ENCODE peak calls at places on chromosome 12, in four cellular contexts. One of them, this sample, is unnamed.

GRCh38 chr12:78853231-78853630 is 11.3 kb upstream of the SYT1 start:
- DNase-seq in A549: no peak
- DNase-seq in H1: no peak
- DNase-seq in HepG2: no peak
- DNase-seq in this sample: no peak

GRCh38 chr12:106601548-106601947 is 18.7 kb downstream of the RFX4 start:
- DNase-seq in A549: no peak
- DNase-seq in H1: no peak
- DNase-seq in HepG2: no peak
- DNase-seq in this sample: no peak

GRCh38 chr12:126684703-126685102 is 1582.3 kb upstream of the TMEM132C start:
- DNase-seq in A549: no peak
- DNase-seq in H1: no peak
- DNase-seq in HepG2: no peak
- DNase-seq in this sample: no peak

GRCh38 chr12:103884316-103884715 is 43.3 kb upstream of the NT5DC3 start:
- DNase-seq in A549: peak; percentile 62
- DNase-seq in H1: no peak
- DNase-seq in HepG2: no peak
- DNase-seq in this sample: peak; percentile 30

GRCh38 chr12:65728913-65729793 is 95.1 kb upstream of the HMGA2 start:
- DNase-seq in A549: no peak
- DNase-seq in H1: peak; percentile 74
- DNase-seq in HepG2: no peak
- DNase-seq in this sample: no peak

GRCh38 chr12:102326987-102327386 is 129.4 kb upstream of the PMCH start:
- DNase-seq in A549: no peak
- DNase-seq in H1: no peak
- DNase-seq in HepG2: no peak
- DNase-seq in this sample: no peak

GRCh38 chr12:62817556-62818271 is 117.2 kb downstream of the PPM1H start:
- DNase-seq in A549: no peak
- DNase-seq in H1: no peak
- DNase-seq in HepG2: no peak
- DNase-seq in this sample: peak; percentile 32

GRCh38 chr12:67322580-67322979 is 53.4 kb downstream of the CAND1 start:
- DNase-seq in A549: no peak
- DNase-seq in H1: no peak
- DNase-seq in HepG2: no peak
- DNase-seq in this sample: no peak

GRCh38 chr12:998020-998874 is 7.2 kb downstream of the ERC1 start:
- DNase-seq in A549: no peak
- DNase-seq in H1: peak; percentile 10
- DNase-seq in HepG2: peak; percentile 68
- DNase-seq in this sample: no peak

GRCh38 chr12:96401061-96401871 is 1.0 kb upstream of the CDK17 start:
- DNase-seq in A549: peak; percentile 83
- DNase-seq in H1: no peak
- DNase-seq in HepG2: peak; percentile 45
- DNase-seq in this sample: peak; percentile 39

GRCh38 chr12:127429556-127429955 is 837.4 kb upstream of the TMEM132C start:
- DNase-seq in A549: no peak
- DNase-seq in H1: no peak
- DNase-seq in HepG2: no peak
- DNase-seq in this sample: no peak

GRCh38 chr12:28708918-28709371 is 440.1 kb upstream of the FAR2 start:
- DNase-seq in A549: no peak
- DNase-seq in H1: no peak
- DNase-seq in HepG2: no peak
- DNase-seq in this sample: no peak

GRCh38 chr12:107079172-107080011 is 14.0 kb downstream of the CRY1 start:
- DNase-seq in A549: peak; percentile 58
- DNase-seq in H1: no peak
- DNase-seq in HepG2: peak; percentile 24
- DNase-seq in this sample: peak; percentile 49

GRCh38 chr12:110001596-110001995 is 2.4 kb downstream of the ANKRD13A start:
- DNase-seq in A549: no peak
- DNase-seq in H1: no peak
- DNase-seq in HepG2: no peak
- DNase-seq in this sample: no peak

GRCh38 chr12:8819676-8819980 is 2.8 kb upstream of the A2ML1 start:
- DNase-seq in A549: peak; percentile 11
- DNase-seq in H1: no peak
- DNase-seq in HepG2: no peak
- DNase-seq in this sample: peak; percentile 20

GRCh38 chr12:25269701-25270100 is 19.0 kb upstream of the KRAS start:
- DNase-seq in A549: no peak
- DNase-seq in H1: no peak
- DNase-seq in HepG2: no peak
- DNase-seq in this sample: no peak

GRCh38 chr12:102659200-102659911 is 179.0 kb upstream of the IGF1 start:
- DNase-seq in A549: peak; percentile 6
- DNase-seq in H1: no peak
- DNase-seq in HepG2: no peak
- DNase-seq in this sample: no peak

GRCh38 chr12:112716099-112717093 is 75.2 kb upstream of the RPH3A start:
- DNase-seq in A549: peak; percentile 60
- DNase-seq in H1: peak; percentile 60
- DNase-seq in HepG2: no peak
- DNase-seq in this sample: peak; percentile 21

GRCh38 chr12:57759360-57759980 is 4.6 kb downstream of the MARCHF9 start:
- DNase-seq in A549: peak; percentile 68
- DNase-seq in H1: no peak
- DNase-seq in HepG2: peak; percentile 53
- DNase-seq in this sample: no peak

GRCh38 chr12:89700191-89700810 is 8.3 kb downstream of the ATP2B1 start:
- DNase-seq in A549: peak; percentile 26
- DNase-seq in H1: no peak
- DNase-seq in HepG2: no peak
- DNase-seq in this sample: no peak

GRCh38 chr12:61993734-61994345 is 266.4 kb upstream of the USP15 start:
- DNase-seq in A549: peak; percentile 43
- DNase-seq in H1: no peak
- DNase-seq in HepG2: peak; percentile 14
- DNase-seq in this sample: peak; percentile 9

DNA sequence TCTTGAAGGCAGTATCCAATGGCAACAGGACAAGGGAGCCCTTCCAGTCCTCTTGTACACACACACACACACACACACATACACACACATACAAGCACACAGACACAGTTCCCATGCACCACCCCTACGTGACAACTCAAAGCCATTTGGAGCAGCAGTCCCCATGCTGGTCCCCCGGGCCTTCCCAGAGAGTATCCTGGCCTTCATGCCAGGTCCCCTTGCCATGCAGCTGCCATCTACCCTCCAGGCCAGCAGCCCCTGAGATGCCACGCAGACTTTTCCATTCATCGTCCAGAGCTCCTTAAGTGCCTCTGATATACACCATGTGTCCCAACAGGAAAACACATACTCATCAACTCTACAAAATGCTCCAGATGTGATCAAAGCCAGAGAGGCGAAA is 159.5 kb downstream of the ANO2 start:
- DNase-seq in A549: no peak
- DNase-seq in H1: no peak
- DNase-seq in HepG2: no peak
- DNase-seq in this sample: no peak
- TF ChIP-seq RNF2 in A549: no peak
- TF ChIP-seq RNF2 in H1: no peak
- TF ChIP-seq RNF2 in HepG2: no peak
- TF ChIP-seq RNF2 in this sample: no peak

DNA sequence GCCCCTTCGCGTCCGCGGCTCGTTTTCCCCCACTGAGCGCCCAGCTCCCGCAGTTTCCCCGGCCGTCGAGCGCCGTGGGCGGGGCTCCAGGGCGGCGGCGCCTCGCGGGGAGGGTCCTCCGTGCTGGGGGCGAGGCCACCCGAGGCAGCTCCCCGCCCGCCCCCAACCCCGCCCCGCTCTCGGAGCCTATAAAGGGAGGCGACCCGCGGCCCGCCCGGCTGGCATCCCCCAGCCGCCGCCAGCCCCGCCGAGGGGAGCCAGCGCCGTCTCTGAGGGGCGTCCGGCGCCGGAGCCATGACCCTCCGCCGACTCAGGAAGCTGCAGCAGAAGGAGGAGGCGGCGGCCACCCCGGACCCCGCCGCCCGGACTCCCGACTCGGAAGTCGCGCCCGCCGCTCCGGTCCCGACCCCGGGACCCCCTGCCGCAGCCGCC is at the start of gene TAMALIN:
- DNase-seq in A549: no peak
- DNase-seq in H1: no peak
- DNase-seq in HepG2: no peak
- DNase-seq in this sample: peak; percentile 81
- TF ChIP-seq RNF2 in A549: no peak
- TF ChIP-seq RNF2 in H1: no peak
- TF ChIP-seq RNF2 in HepG2: no peak
- TF ChIP-seq RNF2 in this sample: no peak

GRCh38 chr12:38392584-38393144 is 76.1 kb downstream of the ALG10B start:
- DNase-seq in A549: peak; percentile 35
- DNase-seq in H1: no peak
- DNase-seq in HepG2: no peak
- DNase-seq in this sample: no peak
- TF ChIP-seq RNF2 in A549: no peak
- TF ChIP-seq RNF2 in H1: no peak
- TF ChIP-seq RNF2 in HepG2: no peak
- TF ChIP-seq RNF2 in this sample: no peak

DNA sequence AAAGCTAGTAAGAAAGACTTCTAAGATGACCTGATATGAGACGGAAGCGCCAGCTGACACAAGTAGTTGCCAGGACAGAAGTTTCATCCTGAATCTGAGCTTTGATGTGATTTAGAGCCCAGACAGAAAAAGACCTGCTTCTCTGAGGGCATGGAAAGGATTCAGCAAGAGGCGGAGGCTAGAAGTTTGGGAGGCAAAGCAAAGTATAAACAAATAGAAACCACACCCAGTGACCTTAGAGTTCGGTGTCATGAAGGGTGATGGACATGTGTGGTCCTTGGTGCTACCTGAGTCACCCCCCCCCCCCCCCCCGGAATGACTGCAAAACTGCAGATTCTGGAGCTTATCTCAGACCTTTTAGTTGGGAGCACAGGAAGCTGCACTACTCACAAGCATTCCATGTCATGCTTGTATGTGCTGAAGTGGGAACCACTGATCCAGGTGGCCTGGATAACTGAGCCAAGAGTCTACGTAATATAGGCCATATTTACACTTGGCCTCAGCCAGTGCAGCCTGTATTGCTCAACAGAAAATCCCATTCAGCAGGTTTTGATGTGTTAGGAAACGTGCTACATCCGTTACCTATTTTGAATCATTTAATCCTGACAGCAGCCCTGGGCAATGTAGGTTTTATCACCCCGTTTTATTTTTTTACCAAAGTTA is 191.4 kb downstream of the ANO6 start:
- DNase-seq in A549: no peak
- DNase-seq in H1: no peak
- DNase-seq in HepG2: no peak
- DNase-seq in this sample: peak; percentile 23
- TF ChIP-seq RNF2 in A549: no peak
- TF ChIP-seq RNF2 in H1: no peak
- TF ChIP-seq RNF2 in HepG2: no peak
- TF ChIP-seq RNF2 in this sample: no peak

GRCh38 chr12:116559330-116560080 is at the start of gene MAP1LC3B2:
- DNase-seq in A549: peak; percentile 60
- DNase-seq in H1: peak; percentile 56
- DNase-seq in HepG2: peak; percentile 15
- DNase-seq in this sample: peak; percentile 98
- TF ChIP-seq RNF2 in A549: no peak
- TF ChIP-seq RNF2 in H1: no peak
- TF ChIP-seq RNF2 in HepG2: no peak
- TF ChIP-seq RNF2 in this sample: peak; percentile 89

GRCh38 chr12:52125499-52125900 is 46.0 kb downstream of the SMIM41 start:
- DNase-seq in A549: no peak
- DNase-seq in H1: no peak
- DNase-seq in HepG2: no peak
- DNase-seq in this sample: no peak

GRCh38 chr12:52122904-52123303 is 43.4 kb downstream of the SMIM41 start:
- DNase-seq in A549: no peak
- DNase-seq in H1: no peak
- DNase-seq in HepG2: no peak
- DNase-seq in this sample: no peak

GRCh38 chr12:52121848-52122838 is 42.6 kb downstream of the SMIM41 start:
- DNase-seq in A549: peak; percentile 67
- DNase-seq in H1: peak; percentile 90
- DNase-seq in HepG2: no peak
- DNase-seq in this sample: peak; percentile 73

GRCh38 chr12:52120951-52121847 is 41.7 kb downstream of the SMIM41 start:
- DNase-seq in A549: no peak
- DNase-seq in H1: no peak
- DNase-seq in HepG2: no peak
- DNase-seq in this sample: no peak

GRCh38 chr12:52119398-52120254 is 40.1 kb downstream of the SMIM41 start:
- DNase-seq in A549: peak; percentile 62
- DNase-seq in H1: peak; percentile 88
- DNase-seq in HepG2: peak; percentile 70
- DNase-seq in this sample: peak; percentile 76
- TF ChIP-seq RNF2 in A549: no peak
- TF ChIP-seq RNF2 in H1: no peak
- TF ChIP-seq RNF2 in HepG2: no peak
- TF ChIP-seq RNF2 in this sample: no peak

This sample was measured in K562.